ENCODE peak calls at places on chromosome 14, in five cellular contexts. O, I, W, V and B are unnamed samples. For H3K4me1 and H3K36me3, the result is how much of the 10 kb centered on the place peaks cover.

GRCh38 chr14:68628605-68629310 is 164.1 kb downstream of the ZFP36L1 start:
- DNase-seq in O (no peak), I (no peak), W (no peak), V (peak), B (no peak)

GRCh38 chr14:54796961-54797360 is 105.7 kb downstream of the GCH1 start:
- DNase-seq in O (peak), I (no peak), W (no peak), V (no peak), B (no peak)

GRCh38 chr14:94028450-94028826 is 2.3 kb downstream of the OTUB2 start:
- DNase-seq in O (no peak), I (no peak), W (no peak), V (no peak), B (no peak)

GRCh38 chr14:68191567-68192321 is 372.2 kb downstream of the RAD51B start:
- DNase-seq in O (peak), I (no peak), W (no peak), V (no peak), B (peak)

GRCh38 chr14:45990252-45990651 is 661.3 kb downstream of the RPL10L start:
- DNase-seq in O (no peak), I (peak), W (no peak), V (no peak), B (no peak)

GRCh38 chr14:67417633-67418032 is 5.7 kb upstream of the PLEK2 start:
- DNase-seq in O (no peak), I (no peak), W (no peak), V (no peak), B (no peak)

GRCh38 chr14:93709249-93709648 is 79.0 kb downstream of the PRIMA1 start:
- DNase-seq in O (no peak), I (peak), W (no peak), V (no peak), B (no peak)

GRCh38 chr14:90111895-90112534 is 50.2 kb downstream of the KCNK13 start:
- DNase-seq in O (peak), I (no peak), W (no peak), V (no peak), B (no peak)

GRCh38 chr14:68135566-68135965 is 316.0 kb downstream of the RAD51B start:
- DNase-seq in O (no peak), I (no peak), W (no peak), V (no peak), B (no peak)

GRCh38 chr14:94129111-94129757 is at the start of gene IFI27L2:
- DNase-seq in O (peak), I (peak), W (peak), V (peak), B (peak)

GRCh38 chr14:95507174-95507573 is 9.3 kb downstream of the SYNE3 start:
- DNase-seq in O (peak), I (no peak), W (peak), V (no peak), B (peak)
- H3K4me1 ChIP-seq in O (under half), I (under half), W (half or more), V (under half), B (half or more)

GRCh38 chr14:104968541-104969401 is 9.4 kb downstream of the AHNAK2 start:
- DNase-seq in O (no peak), I (peak), W (no peak), V (no peak), B (peak)
- H3K27ac ChIP-seq in O (no peak), I (no peak), W (peak), V (no peak), B (no peak)

GRCh38 chr14:101889898-101890297 is 74.5 kb upstream of the DYNC1H1 start:
- DNase-seq in O (peak), I (peak), W (no peak), V (no peak), B (no peak)
- H3K36me3 ChIP-seq in O (under half), I (under half), W (under half), V (half or more), B (under half)

GRCh38 chr14:23439107-23439835 is 3.8 kb upstream of the MYH7 start:
- DNase-seq in O (no peak), I (no peak), W (no peak), V (no peak), B (no peak)
- H3K4me1 ChIP-seq in O (under half), I (under half), W (under half), V (under half), B (half or more)